ENCODE peak calls at places on chromosomes 16 and 17, in six cellular contexts. N is upper lobe of left lung, Q is heart left ventricle, I is A549, J is NB4, V is body of pancreas. S is an unnamed sample.

GRCh38 chr16:57571098-57571497 is 28.7 kb downstream of the ADGRG5 start:
- DNase-seq in N (no peak), I (no peak), Q (no peak), V (no peak), J (no peak), S (no peak)

GRCh38 chr16:5176505-5176904 is 78.9 kb upstream of the EEF2KMT start:
- DNase-seq in J (peak; percentile 8), I (no peak), V (no peak), Q (no peak), N (no peak), S (no peak)

GRCh38 chr17:64095144-64095882 is 34.6 kb downstream of the ERN1 start:
- DNase-seq in V (peak; percentile 43), J (no peak), N (peak; percentile 71), I (no peak), Q (no peak), S (no peak)

GRCh38 chr17:52537368-52537767 is 378.9 kb upstream of the CA10 start:
- DNase-seq in I (no peak), V (no peak), J (no peak), Q (no peak), N (no peak), S (no peak)

GRCh38 chr17:67602974-67603373 is 114.8 kb upstream of the NOL11 start:
- DNase-seq in J (peak; percentile 48), N (no peak), V (peak; percentile 24), Q (no peak), I (peak; percentile 61), S (peak; percentile 19)

GRCh38 chr17:40303009-40303657 is 5.8 kb upstream of the RARA start:
- DNase-seq in I (peak; percentile 71), J (peak; percentile 80), Q (no peak), V (peak; percentile 64), N (no peak), S (peak; percentile 63)

GRCh38 chr16:647173-647902 is 1.8 kb upstream of the WDR90 start:
- DNase-seq in I (no peak), V (peak; percentile 42), N (no peak), Q (no peak), J (no peak), S (no peak)

GRCh38 chr17:78940708-78941107 is 15.5 kb upstream of the TIMP2 start:
- DNase-seq in J (no peak), Q (no peak), V (no peak), I (peak; percentile 46), N (no peak), S (no peak)

GRCh38 chr17:40984226-40984625 is at the start of gene KRT40:
- DNase-seq in Q (no peak), V (no peak), J (no peak), N (no peak), I (no peak), S (no peak)

GRCh38 chr17:57906910-57907309 is 48.3 kb downstream of the CUEDC1 start:
- DNase-seq in Q (no peak), I (peak; percentile 48), N (no peak), V (no peak), J (no peak), S (peak; percentile 27)

GRCh38 chr17:45091778-45092425 is 30.8 kb downstream of the NMT1 start:
- DNase-seq in J (no peak), N (no peak), Q (no peak), V (no peak), I (peak; percentile 57), S (no peak)

GRCh38 chr17:45096141-45096540 is 35.0 kb downstream of the NMT1 start:
- DNase-seq in I (peak; percentile 63), N (no peak), J (peak; percentile 62), Q (no peak), V (no peak), S (peak; percentile 45)

GRCh38 chr17:45093444-45094110 is 32.5 kb downstream of the NMT1 start:
- DNase-seq in V (no peak), J (no peak), I (no peak), N (peak; percentile 42), Q (no peak), S (no peak)

GRCh38 chr17:45090711-45091110 is 29.6 kb downstream of the NMT1 start:
- DNase-seq in N (no peak), J (no peak), V (no peak), Q (no peak), I (peak; percentile 42), S (no peak)

GRCh38 chr17:45092932-45093430 is 31.9 kb downstream of the NMT1 start:
- DNase-seq in J (no peak), I (peak; percentile 94), N (peak; percentile 92), Q (peak; percentile 82), V (peak; percentile 38), S (no peak)
- TF ChIP-seq POLR2A in J (no peak), I (no peak), N (no peak), Q (no peak), V (no peak), S (no peak)

GRCh38 chr17:18099516-18099915 is 9.0 kb upstream of the MYO15A start:
- DNase-seq in I (no peak), N (no peak), V (no peak), J (no peak), Q (no peak), S (no peak)
- TF ChIP-seq POLR2A in I (no peak), N (no peak), V (no peak), J (no peak), Q (no peak), S (no peak)

DNA sequence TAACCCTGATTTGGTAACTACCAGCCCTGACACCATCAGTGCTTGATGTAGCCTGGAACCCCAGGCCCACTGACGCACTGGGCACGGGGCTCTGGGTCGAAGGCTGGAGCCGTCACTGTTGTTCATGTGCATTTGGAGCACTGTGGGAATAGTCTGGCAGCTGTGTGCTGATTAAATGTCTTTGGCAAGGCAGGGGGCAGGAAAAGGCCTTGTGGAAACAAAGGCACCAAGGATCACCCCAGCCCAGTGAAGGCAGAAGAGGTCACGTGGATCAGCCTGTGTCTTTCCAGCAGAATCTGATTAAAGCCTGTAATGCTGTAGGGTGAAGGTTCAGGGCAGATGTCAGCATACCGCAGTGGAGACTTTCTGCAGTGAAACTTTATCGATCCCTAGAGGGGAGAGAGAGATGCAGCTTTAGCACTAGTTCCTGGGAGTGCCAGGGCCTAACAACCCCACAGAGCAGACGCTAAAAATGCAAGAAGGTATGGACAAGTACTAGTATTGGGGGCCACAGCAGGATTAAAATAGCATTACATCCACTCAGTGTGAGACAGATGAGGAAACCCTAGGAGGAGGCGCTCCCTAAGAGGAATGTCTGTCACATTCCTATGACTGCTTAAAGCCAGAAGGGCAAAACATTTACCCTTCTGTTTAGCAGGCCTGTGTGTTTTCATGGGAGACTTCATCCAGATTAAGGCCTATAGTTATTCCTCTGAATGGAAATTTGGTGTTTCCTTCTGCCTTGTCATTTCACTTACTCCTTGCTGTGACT is 9.7 kb downstream of the ZNHIT3 start:
- DNase-seq in J (no peak), N (no peak), V (no peak), I (no peak), Q (no peak), S (no peak)
- TF ChIP-seq POLR2A in J (no peak), N (no peak), V (no peak), I (no peak), Q (no peak), S (no peak)

GRCh38 chr17:19785854-19786253 is 37.8 kb upstream of the ALDH3A1 start:
- DNase-seq in I (no peak), J (peak; percentile 26), N (no peak), V (no peak), Q (no peak), S (no peak)

GRCh38 chr17:19781488-19782458 is 33.7 kb upstream of the ALDH3A1 start:
- DNase-seq in J (no peak), I (no peak), V (no peak), N (no peak), Q (no peak), S (no peak)

DNA sequence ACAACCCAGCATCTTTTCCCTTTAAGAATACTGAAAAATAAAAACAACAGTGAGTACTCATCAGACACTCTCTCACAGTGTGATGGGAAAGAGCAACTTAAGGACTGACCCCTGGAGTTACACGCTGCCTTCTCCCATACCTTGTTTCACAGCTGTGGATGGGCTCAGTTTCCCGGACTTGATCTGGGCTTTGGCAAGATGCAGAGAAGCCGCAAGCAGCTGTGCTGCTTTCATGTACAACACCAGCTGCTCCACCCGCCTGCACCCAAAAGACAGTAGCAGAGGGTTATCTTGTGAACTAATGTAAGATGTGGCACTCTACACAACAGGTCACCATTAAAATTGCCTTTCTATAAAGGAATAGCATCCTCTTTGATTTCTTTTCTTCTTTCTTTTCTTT is 32.7 kb upstream of the ALDH3A1 start:
- DNase-seq in Q (no peak), I (no peak), N (no peak), V (no peak), J (no peak), S (no peak)
- TF ChIP-seq POLR2A in Q (no peak), I (no peak), N (no peak), V (no peak), J (no peak), S (no peak)

DNA sequence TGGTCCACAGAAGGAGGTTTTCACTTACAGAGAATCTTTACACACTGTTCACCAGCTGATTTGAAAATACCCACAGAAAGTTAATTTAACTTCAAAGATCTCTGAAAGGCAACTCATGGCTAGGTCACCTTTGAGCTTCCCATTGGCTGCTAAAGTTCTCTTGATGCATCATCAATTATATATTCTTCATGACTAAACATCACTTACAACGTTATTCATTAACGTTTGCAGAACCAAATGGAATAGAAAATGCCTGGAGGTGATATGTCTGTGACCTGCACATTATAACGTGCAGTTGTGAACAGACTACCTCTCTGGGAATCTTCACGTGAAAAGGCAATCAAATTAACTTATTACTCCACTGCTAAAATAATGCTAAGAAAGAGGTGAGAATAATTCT is 238.5 kb downstream of the ZFHX3 start:
- DNase-seq in V (no peak), Q (no peak), J (no peak), I (no peak), N (no peak), S (no peak)
- TF ChIP-seq POLR2A in V (no peak), Q (no peak), J (no peak), I (no peak), N (no peak), S (no peak)

GRCh38 chr17:38704645-38705522 is at the start of gene MLLT6:
- DNase-seq in I (peak; percentile 85), Q (peak; percentile 88), N (peak; percentile 77), J (peak; percentile 90), V (peak; percentile 80), S (peak; percentile 90)

GRCh38 chr17:38703742-38704644 is 1.1 kb upstream of the MLLT6 start:
- DNase-seq in I (no peak), J (peak; percentile 90), N (peak; percentile 95), Q (peak; percentile 75), V (peak; percentile 91), S (peak; percentile 67)

GRCh38 chr17:38701504-38702165 is 3.4 kb upstream of the MLLT6 start:
- DNase-seq in Q (no peak), V (peak; percentile 47), I (peak; percentile 55), N (peak; percentile 55), J (peak; percentile 79), S (peak; percentile 80)

GRCh38 chr17:38702900-38703741 is 2.0 kb upstream of the MLLT6 start:
- DNase-seq in J (peak; percentile 62), I (no peak), N (peak; percentile 60), Q (no peak), V (peak; percentile 41), S (peak; percentile 70)

GRCh38 chr17:38702166-38702899 is 2.7 kb upstream of the MLLT6 start:
- DNase-seq in I (peak; percentile 90), J (peak; percentile 93), V (peak; percentile 89), Q (peak; percentile 91), N (peak; percentile 87), S (peak; percentile 90)
- TF ChIP-seq POLR2A in I (peak; percentile 85), J (no peak), V (peak; percentile 88), Q (peak; percentile 85), N (peak; percentile 67), S (peak; percentile 82)